ENCODE peak calls at places on chromosomes 16 and 17, in six cellular contexts. O is stimulated activated CD8-positive, alpha-beta memory T cell treated with anti-CD3 and anti-CD28 coated beads, Interleukin-2, amount 100 ng/mL, for 1 hour; Z is iPS-NIHi11; K is AG09309; H is CD8-positive, alpha-beta memory T cell; J is AG08395. W is an unnamed sample.

GRCh38 chr16:12587170-12587569 is 216.5 kb downstream of the CPPED1 start:
- DNase-seq in H (no peak), Z (no peak), J (no peak), K (no peak), O (no peak), W (no peak)

GRCh38 chr17:348692-349425 is 3.7 kb downstream of the RPH3AL start:
- DNase-seq in K (no peak), J (no peak), Z (no peak), O (no peak), H (no peak), W (no peak)

GRCh38 chr16:89358030-89359005 is 132.0 kb downstream of the ANKRD11 start:
- DNase-seq in Z (no peak), H (peak), K (no peak), J (no peak), O (no peak), W (no peak)

GRCh38 chr16:30760577-30761426 is 1.1 kb downstream of the CFAP119 start:
- DNase-seq in K (no peak), J (no peak), O (no peak), Z (no peak), H (no peak), W (no peak)

GRCh38 chr17:1724869-1725641 is 551 bp downstream of the WDR81 start:
- DNase-seq in K (no peak), H (no peak), J (no peak), Z (peak), O (no peak), W (no peak)

GRCh38 chr17:40615295-40615988 is 32.2 kb downstream of the SMARCE1 start:
- DNase-seq in K (no peak), O (no peak), H (peak), Z (peak), J (peak), W (peak)

GRCh38 chr17:48052956-48053757 is 5.0 kb downstream of the NFE2L1 start:
- DNase-seq in O (no peak), J (no peak), H (no peak), Z (no peak), K (no peak), W (no peak)

GRCh38 chr16:54897930-54898329 is 32.7 kb upstream of the IRX5 start:
- DNase-seq in O (no peak), K (no peak), J (no peak), Z (no peak), H (no peak), W (no peak)

GRCh38 chr17:61578645-61579044 is 12.4 kb downstream of the NACA2 start:
- DNase-seq in K (no peak), H (no peak), J (no peak), Z (no peak), O (no peak), W (no peak)

GRCh38 chr16:2518823-2519710 is 1.1 kb upstream of the AMDHD2 start:
- DNase-seq in O (no peak), Z (no peak), H (no peak), J (no peak), K (no peak), W (no peak)

GRCh38 chr16:783404-784161 is 4.6 kb downstream of the RPUSD1 start:
- DNase-seq in O (no peak), K (no peak), Z (no peak), H (no peak), J (no peak), W (no peak)

GRCh38 chr16:31215287-31216115 is 1.4 kb downstream of the PYDC1 start:
- DNase-seq in O (no peak), J (peak), H (no peak), K (no peak), Z (peak), W (peak)

GRCh38 chr17:21275047-21275578 is 9.4 kb upstream of the MAP2K3 start:
- DNase-seq in Z (peak), H (no peak), K (no peak), O (no peak), J (no peak), W (no peak)

GRCh38 chr17:67390646-67391480 is 13.8 kb downstream of the PITPNC1 start:
- DNase-seq in K (peak), O (peak), Z (no peak), H (peak), J (peak), W (no peak)

GRCh38 chr16:75065149-75065807 is 51.3 kb downstream of the LDHD start:
- DNase-seq in Z (no peak), J (no peak), K (no peak), H (peak), O (peak), W (no peak)

GRCh38 chr16:2160915-2161551 is 5.5 kb downstream of the TRAF7 start:
- DNase-seq in K (no peak), Z (no peak), J (peak), O (no peak), H (no peak), W (no peak)

GRCh38 chr17:13792314-13792713 is 190.6 kb upstream of the HS3ST3A1 start:
- DNase-seq in J (peak), K (peak), O (no peak), Z (no peak), H (no peak), W (no peak)

GRCh38 chr17:16285646-16286008 is 67.6 kb downstream of the CENPV start:
- DNase-seq in K (no peak), H (no peak), Z (no peak), J (no peak), O (no peak), W (no peak)

GRCh38 chr16:65413861-65414260 is 292.0 kb upstream of the CDH11 start:
- DNase-seq in J (no peak), H (no peak), O (no peak), K (no peak), Z (no peak), W (no peak)

GRCh38 chr16:80985611-80986010 is 21.1 kb downstream of the CMC2 start:
- DNase-seq in Z (no peak), H (no peak), K (no peak), O (no peak), J (no peak), W (no peak)

W was measured in iPS DF 6.9.